ENCODE peak calls at places on chromosomes 13 and 19, in ten cellular contexts. X is uterus, O is breast epithelium, Y is heart left ventricle, N is tibial nerve, T is body of pancreas, D is A549, H is upper lobe of left lung, G is esophagus squamous epithelium, L is IMR-90. R is an unnamed sample.

GRCh38 chr13:32142956-32143375 is 111.4 kb downstream of the FRY start:
- DNase-seq in Y (no peak), N (no peak), G (no peak), D (peak; percentile 10), O (no peak), X (no peak), H (no peak), L (peak; percentile 52), T (no peak), R (no peak)

GRCh38 chr13:90477194-90477593 is 870.3 kb upstream of the MIR17HG start:
- DNase-seq in T (no peak), L (no peak), D (no peak), X (no peak), Y (no peak), G (no peak), O (no peak), H (no peak), N (no peak), R (no peak)

GRCh38 chr19:34774857-34775256 is 1.8 kb upstream of the ZNF599 start:
- DNase-seq in L (no peak), O (no peak), T (no peak), G (no peak), D (no peak), N (no peak), X (no peak), Y (no peak), H (no peak), R (no peak)

GRCh38 chr13:23715092-23715761 is 145.0 kb downstream of the TNFRSF19 start:
- DNase-seq in X (no peak), G (no peak), Y (no peak), L (no peak), N (no peak), H (no peak), T (no peak), D (no peak), O (no peak), R (no peak)

GRCh38 chr19:30089086-30089665 is 147.1 kb downstream of the URI1 start:
- DNase-seq in Y (peak; percentile 36), D (no peak), T (no peak), G (no peak), L (no peak), H (no peak), N (no peak), O (no peak), X (no peak), R (no peak)

GRCh38 chr13:46748300-46748699 is 48.7 kb downstream of the ESD start:
- DNase-seq in G (no peak), X (no peak), D (no peak), N (no peak), O (no peak), Y (no peak), T (no peak), L (no peak), H (no peak), R (no peak)

GRCh38 chr13:30796833-30797601 is 61.7 kb downstream of the ALOX5AP start:
- DNase-seq in L (peak; percentile 44), Y (no peak), O (peak; percentile 82), D (no peak), X (no peak), T (no peak), N (no peak), H (no peak), G (no peak), R (no peak)

GRCh38 chr19:56261145-56261544 is 11.4 kb upstream of the EDDM13 start:
- DNase-seq in Y (no peak), X (no peak), G (no peak), O (no peak), L (no peak), T (no peak), D (no peak), H (no peak), N (no peak), R (no peak)

GRCh38 chr19:2613507-2614295 is 88.8 kb downstream of the GNG7 start:
- DNase-seq in H (peak; percentile 72), G (no peak), O (no peak), L (peak; percentile 12), Y (peak; percentile 73), N (no peak), D (peak; percentile 41), T (no peak), X (no peak), R (peak; percentile 59)

GRCh38 chr19:2609389-2610116 is 92.9 kb downstream of the GNG7 start:
- DNase-seq in L (no peak), O (no peak), X (no peak), D (no peak), Y (peak; percentile 28), G (no peak), H (no peak), N (no peak), T (peak; percentile 1), R (peak; percentile 33)

GRCh38 chr19:2610637-2611482 is 91.6 kb downstream of the GNG7 start:
- DNase-seq in D (peak; percentile 85), T (peak; percentile 96), G (no peak), Y (peak; percentile 97), N (peak; percentile 87), L (peak; percentile 94), O (peak; percentile 89), X (peak; percentile 92), H (peak; percentile 96), R (peak; percentile 97)

GRCh38 chr19:2612619-2613249 is 89.8 kb downstream of the GNG7 start:
- DNase-seq in D (no peak), N (no peak), G (no peak), X (no peak), O (no peak), Y (peak; percentile 36), L (no peak), H (no peak), T (peak; percentile 1), R (no peak)

DNA sequence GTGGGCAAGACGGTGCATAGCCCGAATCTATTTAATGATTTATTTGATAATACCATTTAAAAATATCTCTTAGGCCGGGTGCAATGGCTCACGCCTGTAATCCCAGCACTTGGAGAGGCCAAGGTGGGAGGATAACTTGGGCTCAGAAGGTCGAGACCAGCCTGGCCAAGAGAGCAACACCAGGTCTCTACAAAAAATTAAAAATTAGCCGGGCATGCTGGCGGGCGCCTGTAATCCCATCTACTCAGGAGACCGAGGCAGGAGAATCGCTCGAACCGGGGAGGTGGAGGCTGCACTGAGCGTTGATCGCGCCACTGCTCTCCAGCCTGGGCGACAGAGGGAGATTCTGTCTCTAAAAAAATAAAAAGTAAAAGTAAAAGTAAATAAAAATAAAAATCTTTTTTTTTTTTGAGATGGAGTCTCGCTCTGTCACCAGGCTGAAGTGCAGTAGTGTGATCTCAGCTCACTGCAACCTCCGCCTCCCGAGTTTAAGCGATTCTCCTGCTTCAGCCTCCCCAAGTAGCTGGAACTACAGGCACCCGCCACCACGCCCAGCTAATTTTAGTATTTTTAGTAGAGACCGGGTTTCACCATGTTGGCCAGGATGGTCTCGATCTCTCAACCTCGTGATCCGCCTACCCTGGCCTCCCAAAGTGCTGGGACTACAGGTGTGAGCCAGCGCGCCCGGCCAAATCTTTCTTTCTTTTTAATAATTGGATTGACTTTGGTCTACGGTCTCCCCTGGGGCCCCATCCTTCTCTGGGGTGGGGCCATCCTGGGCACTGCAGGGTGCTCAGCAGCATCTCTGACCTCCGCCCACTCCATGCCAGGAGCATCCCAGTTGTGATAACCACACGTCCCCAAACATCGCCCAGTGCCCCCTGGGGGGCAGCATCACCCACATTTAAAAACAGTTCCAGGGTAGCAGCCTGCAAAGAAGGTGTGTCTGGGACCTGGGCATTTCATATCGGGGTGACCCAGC is 90.7 kb downstream of the GNG7 start:
- DNase-seq in D (no peak), N (no peak), H (no peak), T (peak; percentile 4), L (no peak), O (no peak), G (no peak), X (no peak), Y (peak; percentile 38), R (no peak)
- H3K4me3 ChIP-seq in D (no peak overlapping the region), N (peak overlapping the region; percentile 50), H (no peak overlapping the region), T (no peak overlapping the region), L (no peak overlapping the region), O (peak overlapping the region; percentile 48), G (no peak overlapping the region), X (no peak overlapping the region), Y (no peak overlapping the region), R (no peak overlapping the region)

GRCh38 chr19:45011959-45012358 is 10.7 kb downstream of the RELB start:
- DNase-seq in Y (no peak), N (no peak), H (no peak), L (no peak), D (no peak), T (no peak), G (no peak), O (no peak), X (no peak), R (no peak)
- TF ChIP-seq POLR2A in Y (no peak), N (no peak), H (no peak), L (no peak), D (no peak), T (no peak), G (no peak), O (no peak), X (no peak), R (no peak)

GRCh38 chr19:6392219-6393073 is 518 bp downstream of the GTF2F1 start:
- DNase-seq in D (no peak), H (no peak), N (no peak), O (no peak), Y (no peak), X (no peak), T (no peak), L (no peak), G (no peak), R (no peak)

GRCh38 chr19:6396305-6396704 is 3.3 kb upstream of the GTF2F1 start:
- DNase-seq in L (no peak), O (no peak), H (no peak), T (no peak), D (no peak), X (no peak), N (no peak), Y (no peak), G (no peak), R (no peak)

GRCh38 chr19:6393074-6393981 is at the start of gene GTF2F1:
- DNase-seq in X (peak; percentile 96), G (peak; percentile 71), N (peak; percentile 85), D (peak; percentile 94), H (peak; percentile 96), O (peak; percentile 89), L (peak; percentile 95), T (peak; percentile 92), Y (peak; percentile 98), R (peak; percentile 97)

GRCh38 chr19:6393982-6394412 is 1.0 kb upstream of the GTF2F1 start:
- DNase-seq in X (no peak), D (no peak), O (no peak), H (no peak), T (no peak), G (no peak), N (no peak), Y (peak; percentile 84), L (no peak), R (no peak)

DNA sequence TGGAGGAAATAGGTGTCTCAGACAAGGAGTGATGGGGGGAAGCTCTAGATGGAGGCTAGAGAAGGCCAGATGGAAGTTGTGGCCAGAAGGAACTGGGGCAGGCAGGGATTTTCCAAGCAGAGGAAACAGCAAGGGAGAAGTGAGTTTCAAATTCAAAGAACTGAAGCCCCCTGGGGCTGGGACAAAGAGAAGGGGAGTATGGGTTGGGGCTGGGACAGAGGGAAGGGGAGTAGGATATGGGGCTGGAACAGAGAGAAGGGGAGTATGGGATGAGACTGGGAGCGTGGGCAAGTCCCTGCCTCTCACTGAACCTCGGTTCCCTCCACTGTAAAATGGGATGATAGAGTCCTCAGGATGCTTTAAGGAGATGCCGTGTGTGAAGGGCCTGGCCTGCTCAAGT is 1.9 kb upstream of the GTF2F1 start:
- DNase-seq in H (no peak), T (no peak), G (no peak), O (no peak), D (no peak), Y (no peak), N (no peak), X (no peak), L (no peak), R (no peak)
- H3K27ac ChIP-seq in H (no peak overlapping the region), T (no peak overlapping the region), G (no peak overlapping the region), O (no peak overlapping the region), D (no peak overlapping the region), Y (no peak overlapping the region), N (no peak overlapping the region), X (no peak overlapping the region), L (no peak overlapping the region), R (no peak overlapping the region)

GRCh38 chr19:17185590-17185989 is 29.6 kb upstream of the USE1 start:
- DNase-seq in L (no peak), O (no peak), X (no peak), G (no peak), N (no peak), T (no peak), Y (no peak), H (no peak), D (no peak), R (no peak)

GRCh38 chr19:17184381-17184841 is 30.7 kb upstream of the USE1 start:
- DNase-seq in T (no peak), Y (no peak), D (no peak), O (no peak), G (no peak), L (peak; percentile 7), H (peak; percentile 37), N (no peak), X (no peak), R (peak; percentile 75)

GRCh38 chr19:17183858-17184271 is 31.3 kb upstream of the USE1 start:
- DNase-seq in G (no peak), X (no peak), D (no peak), T (no peak), Y (no peak), N (no peak), L (no peak), O (no peak), H (no peak), R (no peak)

GRCh38 chr19:17180997-17181702 is 34.0 kb upstream of the USE1 start:
- DNase-seq in X (no peak), G (no peak), D (no peak), N (no peak), Y (no peak), H (no peak), T (no peak), L (no peak), O (no peak), R (no peak)

GRCh38 chr19:17183271-17183757 is 31.8 kb upstream of the USE1 start:
- DNase-seq in G (no peak), T (no peak), D (no peak), O (no peak), L (no peak), Y (no peak), N (no peak), H (no peak), X (no peak), R (no peak)
- H3K4me3 ChIP-seq in G (no peak overlapping the region), T (no peak overlapping the region), D (no peak overlapping the region), O (no peak overlapping the region), L (no peak overlapping the region), Y (no peak overlapping the region), N (no peak overlapping the region), H (no peak overlapping the region), X (no peak overlapping the region), R (no peak overlapping the region)